ENCODE peak calls at places on chromosomes 13 and 19, in ten cellular contexts. L, Y, J, O, Q, S, W, I, T and P are unnamed samples.
A peak's percentile ranks its signal among the peaks of the same experiment; 100 is the strongest.

GRCh38 chr13:34462843-34463242 is 479.2 kb upstream of the NBEA start:
- DNase-seq in Q (peak; percentile 95), J (peak; percentile 73), S (no peak), Y (no peak), I (no peak), O (no peak), L (peak; percentile 71), T (no peak), W (peak; percentile 64), P (peak; percentile 42)

GRCh38 chr13:50677687-50678463 is 165.6 kb downstream of the DLEU7 start:
- DNase-seq in W (no peak), Y (no peak), T (no peak), O (no peak), L (no peak), Q (no peak), S (no peak), I (no peak), J (peak; percentile 14), P (peak; percentile 8)

GRCh38 chr13:78649997-78650724 is 8.8 kb downstream of the OBI1 start:
- DNase-seq in T (no peak), Y (no peak), J (no peak), Q (no peak), I (no peak), O (no peak), L (no peak), S (no peak), W (no peak), P (no peak)

GRCh38 chr19:51948979-51949378 is 21.7 kb downstream of the ZNF613 start:
- DNase-seq in L (no peak), Q (no peak), O (no peak), I (no peak), W (no peak), T (no peak), Y (no peak), S (no peak), J (peak; percentile 4), P (no peak)

GRCh38 chr13:114064516-114065140 is 67.8 kb downstream of the RASA3 start:
- DNase-seq in W (no peak), J (peak; percentile 61), S (no peak), I (peak; percentile 64), T (no peak), Q (no peak), Y (no peak), L (no peak), O (no peak), P (peak; percentile 6)

GRCh38 chr13:112849500-112849899 is 119.5 kb upstream of the MCF2L start:
- DNase-seq in T (no peak), S (no peak), Y (no peak), I (no peak), O (no peak), Q (peak; percentile 5), L (no peak), J (no peak), W (no peak), P (peak; percentile 16)

GRCh38 chr19:30870861-30871260 is 478.4 kb downstream of the TSHZ3 start:
- DNase-seq in W (no peak), J (peak; percentile 1), S (no peak), Y (no peak), I (no peak), O (peak; percentile 16), L (no peak), T (no peak), Q (no peak), P (no peak)

GRCh38 chr19:17469092-17469370 is 1.3 kb upstream of the SLC27A1 start:
- DNase-seq in W (no peak), I (no peak), Y (no peak), S (no peak), L (no peak), T (no peak), J (no peak), Q (no peak), O (no peak), P (no peak)

GRCh38 chr13:34249546-34249945 is 431.6 kb downstream of the RFC3 start:
- DNase-seq in W (no peak), O (no peak), Q (no peak), J (no peak), T (no peak), I (no peak), L (no peak), S (no peak), Y (no peak), P (no peak)

GRCh38 chr13:79373916-79374315 is 32.1 kb downstream of the RBM26 start:
- DNase-seq in Y (no peak), S (no peak), W (no peak), I (no peak), O (no peak), J (no peak), L (no peak), Q (no peak), T (no peak), P (no peak)

DNA sequence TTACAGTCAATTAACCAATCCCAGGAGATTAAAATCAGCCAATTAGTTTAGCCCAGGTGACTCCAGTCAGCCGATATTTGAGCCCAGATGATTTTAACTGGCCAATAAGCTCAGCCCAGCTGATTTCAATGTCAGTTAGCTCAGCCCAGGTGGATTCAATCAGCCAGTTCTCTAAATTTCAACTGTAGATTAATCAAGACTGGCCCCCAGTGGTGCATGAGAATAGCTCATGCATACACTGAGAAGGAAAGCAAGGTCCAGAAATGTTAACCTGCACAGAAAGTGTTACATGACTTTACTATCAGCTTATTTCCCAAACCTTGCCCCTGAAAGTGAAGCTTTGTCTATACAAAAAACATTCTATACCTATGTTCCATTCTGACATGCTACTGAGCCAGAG is 55.4 kb upstream of the ZNF724 start:
- DNase-seq in O (no peak), J (no peak), W (no peak), Q (no peak), S (no peak), T (no peak), L (no peak), I (no peak), Y (no peak), P (no peak)
- TF ChIP-seq CTCF in O (peak; percentile 19), J (no peak), W (no peak), Q (peak; percentile 9), S (no peak), T (no peak), L (peak; percentile 25), I (no peak), Y (no peak), P (no peak)

GRCh38 chr19:32627714-32628253 is 46.8 kb downstream of the PDCD5 start:
- DNase-seq in S (no peak), O (no peak), W (no peak), J (no peak), I (no peak), Q (no peak), Y (no peak), L (no peak), T (no peak), P (no peak)

GRCh38 chr19:32626969-32627368 is 46.0 kb downstream of the PDCD5 start:
- DNase-seq in O (no peak), I (no peak), Q (no peak), L (no peak), S (no peak), J (no peak), W (no peak), T (no peak), Y (no peak), P (no peak)

GRCh38 chr19:32624410-32624809 is 43.4 kb downstream of the PDCD5 start:
- DNase-seq in Y (no peak), L (no peak), W (no peak), Q (no peak), J (peak; percentile 1), T (no peak), O (no peak), S (no peak), I (no peak), P (no peak)

GRCh38 chr19:32631381-32631780 is 43.6 kb downstream of the ANKRD27 start:
- DNase-seq in W (no peak), I (no peak), S (no peak), J (no peak), L (no peak), T (no peak), Q (no peak), Y (no peak), O (no peak), P (no peak)

GRCh38 chr19:32630338-32630737 is 44.6 kb downstream of the ANKRD27 start:
- DNase-seq in L (no peak), T (no peak), I (no peak), Y (no peak), O (peak; percentile 59), S (no peak), Q (no peak), W (no peak), J (no peak), P (no peak)
- TF ChIP-seq CTCF in L (no peak), T (no peak), I (no peak), Y (no peak), O (peak; percentile 37), S (no peak), Q (no peak), W (no peak), J (no peak), P (no peak)

DNA sequence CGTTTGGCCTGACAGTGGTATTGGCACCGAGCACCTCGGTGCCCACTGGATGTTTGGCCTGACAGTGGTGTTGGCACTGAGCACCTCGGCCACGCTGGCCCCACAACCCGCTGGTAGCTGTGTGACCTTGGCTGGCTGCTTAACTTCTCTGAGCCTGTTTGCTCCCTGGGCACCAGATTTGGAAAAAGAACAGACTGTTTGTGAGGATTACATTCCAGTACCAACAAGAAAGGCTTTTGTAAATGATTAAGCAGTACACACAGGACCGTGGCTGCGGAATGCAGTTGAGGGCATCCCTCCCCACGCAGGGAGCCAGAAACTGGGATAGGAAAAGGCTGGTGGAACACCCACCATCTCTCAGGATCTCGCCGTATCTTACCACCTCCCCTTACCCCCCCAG is 31.9 kb downstream of the SLC25A42 start:
- DNase-seq in Y (no peak), Q (no peak), S (no peak), I (no peak), O (no peak), J (no peak), W (no peak), T (no peak), L (no peak), P (no peak)
- TF ChIP-seq CTCF in Y (no peak), Q (no peak), S (no peak), I (no peak), O (no peak), J (no peak), W (no peak), T (no peak), L (no peak), P (no peak)

GRCh38 chr19:34359954-34360315 is 5.1 kb upstream of the GPI start:
- DNase-seq in O (no peak), I (no peak), Y (no peak), S (no peak), L (no peak), W (no peak), J (no peak), Q (no peak), T (no peak), P (no peak)

GRCh38 chr19:34360354-34360909 is 4.6 kb upstream of the GPI start:
- DNase-seq in S (no peak), Y (no peak), O (no peak), T (no peak), L (no peak), I (no peak), J (no peak), W (no peak), Q (no peak), P (no peak)

GRCh38 chr19:34356875-34357274 is 8.1 kb upstream of the GPI start:
- DNase-seq in Y (no peak), L (no peak), Q (no peak), T (no peak), I (no peak), W (no peak), O (no peak), S (no peak), J (no peak), P (no peak)

GRCh38 chr19:34357431-34357830 is 7.6 kb upstream of the GPI start:
- DNase-seq in Q (no peak), W (no peak), L (no peak), Y (no peak), O (no peak), I (no peak), S (no peak), T (no peak), J (no peak), P (no peak)

GRCh38 chr19:34359140-34359953 is 5.6 kb upstream of the GPI start:
- DNase-seq in Y (peak; percentile 99), S (peak; percentile 98), W (peak; percentile 97), T (peak; percentile 95), O (peak; percentile 97), J (peak; percentile 95), I (peak; percentile 95), L (peak; percentile 93), Q (peak; percentile 94), P (peak; percentile 99)
- TF ChIP-seq CTCF in Y (peak; percentile 64), S (peak; percentile 9), W (peak; percentile 44), T (peak; percentile 59), O (peak; percentile 79), J (peak; percentile 51), I (peak; percentile 62), L (peak; percentile 75), Q (peak; percentile 64), P (peak; percentile 69)